ENCODE peak calls at places on chromosomes 1 and 21, in four cellular contexts. Q is A549; B is CD8-positive, alpha-beta T cell; T is OCI-LY7. W is an unnamed sample.

GRCh38 chr21:34852438-34852837 is 183.6 kb downstream of the CLIC6 start:
- DNase-seq in Q (no peak), B (no peak), T (no peak), W (no peak)

GRCh38 chr1:242523968-242524570 is 428 bp downstream of the PLD5 start:
- DNase-seq in Q (peak; percentile 83), B (no peak), T (no peak), W (no peak)

GRCh38 chr1:228030451-228031201 is 23.8 kb downstream of the WNT3A start:
- DNase-seq in Q (no peak), B (no peak), T (no peak), W (no peak)

GRCh38 chr1:243470492-243470891 is 214.7 kb downstream of the SDCCAG8 start:
- DNase-seq in Q (no peak), B (no peak), T (no peak), W (no peak)

GRCh38 chr1:167904641-167905040 is 9.3 kb downstream of the ADCY10 start:
- DNase-seq in Q (no peak), B (no peak), T (no peak), W (no peak)

GRCh38 chr1:12296623-12297022 is 66.8 kb downstream of the VPS13D start:
- DNase-seq in Q (no peak), B (no peak), T (no peak), W (no peak)

GRCh38 chr1:172566196-172566997 is 33.4 kb downstream of the SUCO start:
- DNase-seq in Q (no peak), B (no peak), T (no peak), W (no peak)

GRCh38 chr21:27498025-27498424 is 531.1 kb upstream of the ADAMTS5 start:
- DNase-seq in Q (no peak), B (no peak), T (no peak), W (no peak)

GRCh38 chr1:109466440-109467300 is at the start of gene SYPL2:
- DNase-seq in Q (no peak), B (no peak), T (no peak), W (no peak)

GRCh38 chr1:118983558-118984021 is 4.6 kb downstream of the TBX15 start:
- DNase-seq in Q (no peak), B (no peak), T (no peak), W (no peak)

GRCh38 chr1:118986291-118986838 is 1.8 kb downstream of the TBX15 start:
- DNase-seq in Q (no peak), B (no peak), T (no peak), W (no peak)

GRCh38 chr1:118984086-118984989 is 3.8 kb downstream of the TBX15 start:
- DNase-seq in Q (no peak), B (no peak), T (no peak), W (no peak)

GRCh38 chr1:118985611-118986290 is 2.4 kb downstream of the TBX15 start:
- DNase-seq in Q (no peak), B (no peak), T (no peak), W (no peak)

GRCh38 chr1:118984990-118985608 is 3.0 kb downstream of the TBX15 start:
- DNase-seq in Q (no peak), B (no peak), T (no peak), W (no peak)
- H3K4me3 ChIP-seq in Q (no peak overlapping the region), B (no peak overlapping the region), T (no peak overlapping the region), W (no peak overlapping the region)

DNA sequence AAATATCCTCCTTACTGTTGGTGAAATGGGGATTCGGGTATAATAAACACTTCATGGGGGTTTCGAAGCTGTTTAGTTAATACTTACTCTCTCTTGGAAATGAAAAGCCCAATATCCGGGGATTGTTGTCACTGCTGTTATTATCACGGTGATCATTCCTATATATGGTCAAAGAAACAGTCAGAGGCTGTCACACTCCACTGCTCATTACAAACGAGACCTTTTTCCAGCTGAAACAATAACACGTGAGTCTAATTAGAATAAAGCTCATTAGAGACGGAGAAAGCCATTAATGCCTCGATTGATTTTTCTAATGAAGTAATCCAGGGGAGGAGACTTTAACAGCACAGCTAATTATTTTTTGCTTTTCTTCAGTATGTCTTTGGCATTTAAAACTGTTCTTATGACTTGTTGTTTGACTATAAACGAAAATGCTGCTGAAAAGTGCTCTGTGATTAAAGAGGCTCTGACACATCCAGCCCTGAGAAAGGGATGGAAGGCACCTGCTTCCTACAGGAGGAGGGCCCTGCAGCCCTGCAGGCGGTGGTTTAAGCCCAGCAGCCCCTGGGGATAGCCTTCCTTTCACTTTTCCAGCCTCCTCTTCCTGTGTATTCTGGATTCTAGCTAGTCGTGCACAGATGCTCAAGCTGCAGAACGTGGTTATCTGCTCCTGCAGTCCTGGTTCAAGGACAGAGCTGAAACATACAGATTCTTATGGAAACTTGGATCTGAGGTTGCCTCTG is 143.6 kb downstream of the EDEM3 start:
- DNase-seq in Q (no peak), B (no peak), T (no peak), W (no peak)
- H3K4me3 ChIP-seq in Q (no peak overlapping the region), B (no peak overlapping the region), T (no peak overlapping the region), W (no peak overlapping the region)

DNA sequence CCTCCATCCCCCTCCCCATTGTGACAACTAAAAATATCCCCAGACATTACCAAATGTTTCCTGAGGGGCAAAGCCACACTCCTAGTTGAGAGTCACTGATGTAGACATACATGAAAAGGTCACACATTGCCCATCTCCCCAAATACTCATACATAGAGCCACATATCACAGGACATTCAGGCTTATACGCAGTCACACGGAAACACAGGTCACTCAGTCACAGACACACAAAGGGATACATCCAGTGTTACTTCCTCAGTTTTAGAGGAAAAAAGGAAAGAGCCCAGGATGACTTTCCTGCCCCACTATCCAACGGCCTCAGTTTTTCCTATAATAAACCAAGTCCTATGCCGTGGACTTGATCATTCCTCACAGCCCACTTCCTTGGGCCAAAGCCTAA is 1.9 kb downstream of the SLC39A1 start:
- DNase-seq in Q (no peak), B (no peak), T (no peak), W (no peak)
- H3K4me3 ChIP-seq in Q (no peak overlapping the region), B (no peak overlapping the region), T (peak overlapping the region; percentile 85), W (no peak overlapping the region)

DNA sequence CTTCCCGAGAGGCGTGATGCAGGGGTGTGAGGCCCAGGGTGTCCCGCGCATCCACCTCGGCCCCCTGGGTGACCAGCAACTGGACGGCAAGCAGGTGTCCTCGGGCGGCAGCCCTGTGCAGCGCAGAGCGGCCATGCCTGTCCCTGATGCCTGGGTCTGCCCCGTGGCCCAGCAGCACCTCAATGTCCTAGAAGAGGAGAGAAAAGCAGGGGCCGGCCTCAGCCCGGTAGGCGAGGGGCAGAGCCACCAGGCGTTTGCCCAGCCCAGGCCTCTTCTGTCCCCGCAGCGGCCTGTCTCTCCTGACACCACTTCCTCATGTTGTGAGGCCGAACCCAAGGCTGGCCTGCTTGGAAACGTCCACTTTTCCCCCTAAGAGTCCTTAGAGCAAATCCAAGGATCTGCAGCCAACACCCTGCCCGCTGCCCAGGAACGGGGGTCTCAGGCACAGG is 1.7 kb downstream of the ANKRD65 start:
- DNase-seq in Q (no peak), B (no peak), T (no peak), W (no peak)
- H3K4me3 ChIP-seq in Q (no peak overlapping the region), B (no peak overlapping the region), T (no peak overlapping the region), W (no peak overlapping the region)

DNA sequence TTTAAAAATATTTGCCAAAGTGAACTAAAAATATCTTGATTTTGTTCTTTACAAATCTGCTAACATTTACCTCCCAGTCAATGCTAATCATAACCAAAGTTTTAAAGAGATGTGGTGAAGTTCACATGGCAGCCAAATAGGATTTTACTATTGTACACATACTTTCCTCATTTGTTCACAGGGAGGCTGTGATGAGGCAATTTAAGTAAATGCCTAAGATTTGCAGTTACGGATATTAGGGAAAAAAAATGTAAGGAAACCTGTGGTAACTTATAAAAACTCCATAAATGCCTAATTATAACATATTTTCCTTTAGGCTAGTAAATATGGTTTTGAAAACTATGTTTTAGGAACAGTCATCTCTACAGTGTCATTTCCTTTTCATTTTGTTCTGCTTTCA is 32.4 kb downstream of the RGS5 start:
- DNase-seq in Q (no peak), B (no peak), T (no peak), W (no peak)
- H3K4me3 ChIP-seq in Q (no peak overlapping the region), B (no peak overlapping the region), T (no peak overlapping the region), W (no peak overlapping the region)

DNA sequence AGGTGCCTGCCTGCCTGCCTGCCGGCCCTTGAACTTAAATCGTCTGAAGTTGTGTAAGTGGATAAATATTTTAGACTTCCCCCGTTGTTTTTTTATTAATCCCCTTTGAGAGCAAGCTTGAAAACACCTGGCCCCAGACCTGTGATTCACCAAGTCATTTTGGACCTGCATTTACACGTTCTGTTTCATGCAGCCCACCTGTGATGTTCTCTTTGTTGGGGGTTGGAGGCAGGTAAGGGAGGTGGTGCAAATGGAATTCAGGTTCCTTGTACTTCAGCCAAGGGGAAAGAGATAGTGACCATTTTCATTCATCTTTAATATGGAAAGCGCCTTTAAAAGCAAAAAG is 1.2 kb downstream of the SLC37A1 start:
- DNase-seq in Q (no peak), B (no peak), T (peak; percentile 28), W (no peak)
- H3K4me3 ChIP-seq in Q (peak overlapping the region; percentile 50), B (peak overlapping the region; percentile 75), T (peak overlapping the region; percentile 97), W (peak overlapping the region; percentile 62)

DNA sequence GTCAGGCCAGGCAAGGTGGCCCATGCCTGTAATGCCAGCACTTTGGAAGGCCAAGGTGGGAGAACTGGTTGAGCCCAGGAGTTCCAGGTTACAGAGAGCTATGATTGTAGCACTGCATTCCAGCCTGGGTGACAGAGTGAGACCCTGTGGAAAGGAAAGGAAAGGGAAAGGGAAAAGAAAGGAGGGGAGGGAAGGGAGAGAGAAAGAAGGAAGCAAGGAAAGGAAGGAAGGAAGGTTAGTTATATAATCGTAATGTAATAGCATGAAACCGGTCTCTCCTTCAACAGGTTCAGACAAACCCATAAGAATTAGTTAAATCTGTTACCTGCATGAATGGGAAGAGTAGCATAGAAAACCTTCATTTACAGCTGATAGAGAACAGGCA is 1.2 kb upstream of the PAQR7 start:
- DNase-seq in Q (no peak), B (no peak), T (no peak), W (no peak)
- H3K4me3 ChIP-seq in Q (no peak overlapping the region), B (no peak overlapping the region), T (no peak overlapping the region), W (no peak overlapping the region)

GRCh38 chr1:207282496-207283380 is 38.7 kb upstream of the CD55 start:
- DNase-seq in Q (no peak), B (no peak), T (no peak), W (no peak)
- H3K4me3 ChIP-seq in Q (no peak overlapping the region), B (no peak overlapping the region), T (no peak overlapping the region), W (no peak overlapping the region)

W was measured in Jurkat, Clone E6-1.